ENCODE peak calls at places on chromosomes 1 and 21, in five cellular contexts. One of them, this sample, is unnamed.

GRCh38 chr1:91701494-91701869 is 184.5 kb downstream of the TGFBR3 start:
- DNase-seq in SK-N-MC: no peak
- DNase-seq in T follicular helper cell: no peak
- DNase-seq in T-helper 2 cell: no peak
- DNase-seq in HuH-7: no peak
- DNase-seq in this sample: no peak

GRCh38 chr1:27135920-27136551 is 18.9 kb downstream of the SLC9A1 start:
- DNase-seq in T-helper 2 cell: no peak
- DNase-seq in HuH-7: no peak
- DNase-seq in SK-N-MC: no peak
- DNase-seq in T follicular helper cell: no peak
- DNase-seq in this sample: no peak

GRCh38 chr1:175675017-175675416 is 68.4 kb downstream of the TNR start:
- DNase-seq in T-helper 2 cell: no peak
- DNase-seq in T follicular helper cell: no peak
- DNase-seq in SK-N-MC: no peak
- DNase-seq in HuH-7: no peak
- DNase-seq in this sample: no peak

GRCh38 chr21:43858806-43859648 is 6.0 kb upstream of the AGPAT3 start:
- DNase-seq in T follicular helper cell: no peak
- DNase-seq in T-helper 2 cell: no peak
- DNase-seq in SK-N-MC: no peak
- DNase-seq in HuH-7: no peak
- DNase-seq in this sample: no peak

GRCh38 chr1:7207875-7208646 is 422.8 kb downstream of the CAMTA1 start:
- DNase-seq in SK-N-MC: peak; percentile 24
- DNase-seq in HuH-7: peak; percentile 59
- DNase-seq in T-helper 2 cell: no peak
- DNase-seq in T follicular helper cell: no peak
- DNase-seq in this sample: no peak

GRCh38 chr1:65990161-65990560 is 197.5 kb downstream of the PDE4B start:
- DNase-seq in T follicular helper cell: no peak
- DNase-seq in SK-N-MC: no peak
- DNase-seq in T-helper 2 cell: no peak
- DNase-seq in HuH-7: no peak
- DNase-seq in this sample: no peak

GRCh38 chr21:46229133-46229922 is 754 bp upstream of the LSS start:
- DNase-seq in HuH-7: peak; percentile 58
- DNase-seq in T-helper 2 cell: peak; percentile 29
- DNase-seq in T follicular helper cell: peak; percentile 17
- DNase-seq in SK-N-MC: no peak
- DNase-seq in this sample: no peak

GRCh38 chr21:42476493-42477342 is 19.3 kb downstream of the RSPH1 start:
- DNase-seq in HuH-7: no peak
- DNase-seq in SK-N-MC: no peak
- DNase-seq in T follicular helper cell: no peak
- DNase-seq in T-helper 2 cell: no peak
- DNase-seq in this sample: peak; percentile 42

GRCh38 chr1:178575611-178576331 is 62.9 kb downstream of the TEX35 start:
- DNase-seq in T follicular helper cell: no peak
- DNase-seq in HuH-7: no peak
- DNase-seq in T-helper 2 cell: no peak
- DNase-seq in SK-N-MC: peak; percentile 18
- DNase-seq in this sample: no peak

GRCh38 chr1:231702804-231703203 is 76.2 kb downstream of the DISC1 start:
- DNase-seq in T-helper 2 cell: no peak
- DNase-seq in SK-N-MC: no peak
- DNase-seq in HuH-7: no peak
- DNase-seq in T follicular helper cell: no peak
- DNase-seq in this sample: no peak

This sample was measured in CD8-positive, alpha-beta T cell.